ENCODE peak calls at places on chromosomes 5 and 9, in seven cellular contexts. J, B, T, N, K, Q and C are unnamed samples.

GRCh38 chr9:130887494-130888144 is 9.0 kb downstream of the QRFP start:
- DNase-seq in J (no peak), B (no peak), T (no peak), N (no peak), K (no peak), Q (no peak), C (no peak)

GRCh38 chr9:122141671-122142070 is 17.9 kb downstream of the NDUFA8 start:
- DNase-seq in J (no peak), B (no peak), T (no peak), N (no peak), K (no peak), Q (no peak), C (no peak)

GRCh38 chr9:89465726-89466308 is 32.1 kb downstream of the SEMA4D start:
- DNase-seq in J (no peak), B (no peak), T (no peak), N (no peak), K (no peak), Q (no peak), C (no peak)

GRCh38 chr5:95081500-95082355 is 203.2 kb downstream of the MCTP1 start:
- DNase-seq in J (peak), B (peak), T (peak), N (peak), K (peak), Q (no peak), C (peak)

GRCh38 chr5:104942735-104943134 is 1380.1 kb upstream of the NUDT12 start:
- DNase-seq in J (no peak), B (peak), T (no peak), N (no peak), K (no peak), Q (no peak), C (no peak)

GRCh38 chr9:91029621-91030361 is 228.2 kb downstream of the SYK start:
- DNase-seq in J (no peak), B (no peak), T (no peak), N (no peak), K (no peak), Q (no peak), C (no peak)

GRCh38 chr5:67093259-67093658 is 103.3 kb downstream of the CD180 start:
- DNase-seq in J (no peak), B (no peak), T (no peak), N (no peak), K (no peak), Q (no peak), C (no peak)

GRCh38 chr5:178486305-178486704 is 103.9 kb downstream of the COL23A1 start:
- DNase-seq in J (no peak), B (no peak), T (no peak), N (no peak), K (no peak), Q (no peak), C (no peak)

GRCh38 chr9:98021306-98022040 is 35.1 kb upstream of the NANS start:
- DNase-seq in J (no peak), B (no peak), T (peak), N (no peak), K (no peak), Q (no peak), C (no peak)